ENCODE peak calls at places on chromosomes 12 and 14, in six cellular contexts. One of them, this sample, is unnamed.

GRCh38 chr12:12582895-12583303 is 20.2 kb upstream of the DUSP16 start:
- DNase-seq in H1: no peak
- DNase-seq in K562: no peak
- DNase-seq in GM12892: peak; percentile 41
- DNase-seq in GM12878: peak; percentile 100
- DNase-seq in HepG2: peak; percentile 71
- DNase-seq in this sample: no peak

GRCh38 chr14:73634333-73634833 is 10.4 kb upstream of the DNAL1 start:
- DNase-seq in K562: no peak
- DNase-seq in HepG2: no peak
- DNase-seq in GM12878: no peak
- DNase-seq in GM12892: no peak
- DNase-seq in H1: peak; percentile 93
- DNase-seq in this sample: peak; percentile 22

GRCh38 chr12:33480366-33480765 is 40.7 kb upstream of the SYT10 start:
- DNase-seq in GM12878: no peak
- DNase-seq in K562: no peak
- DNase-seq in GM12892: no peak
- DNase-seq in HepG2: no peak
- DNase-seq in H1: no peak
- DNase-seq in this sample: no peak

GRCh38 chr12:112684742-112685141 is 106.8 kb upstream of the RPH3A start:
- DNase-seq in K562: peak; percentile 6
- DNase-seq in GM12878: no peak
- DNase-seq in GM12892: no peak
- DNase-seq in H1: no peak
- DNase-seq in HepG2: peak; percentile 7
- DNase-seq in this sample: no peak

GRCh38 chr14:94447986-94448808 is 4.4 kb downstream of the SERPINA11 start:
- DNase-seq in GM12892: no peak
- DNase-seq in H1: no peak
- DNase-seq in K562: no peak
- DNase-seq in GM12878: no peak
- DNase-seq in HepG2: no peak
- DNase-seq in this sample: no peak

GRCh38 chr12:126627596-126627995 is 1562.4 kb downstream of the AACS start:
- DNase-seq in K562: no peak
- DNase-seq in GM12892: no peak
- DNase-seq in H1: no peak
- DNase-seq in HepG2: no peak
- DNase-seq in GM12878: no peak
- DNase-seq in this sample: no peak

GRCh38 chr12:51631591-51631990 is 40.6 kb downstream of the SCN8A start:
- DNase-seq in H1: no peak
- DNase-seq in GM12892: no peak
- DNase-seq in K562: peak; percentile 4
- DNase-seq in GM12878: no peak
- DNase-seq in HepG2: no peak
- DNase-seq in this sample: no peak

GRCh38 chr12:130098301-130099005 is 63.8 kb upstream of the FZD10 start:
- DNase-seq in H1: no peak
- DNase-seq in GM12878: no peak
- DNase-seq in HepG2: no peak
- DNase-seq in K562: no peak
- DNase-seq in GM12892: no peak
- DNase-seq in this sample: no peak

GRCh38 chr12:56863789-56864188 is 70.4 kb downstream of the SDR9C7 start:
- DNase-seq in GM12878: no peak
- DNase-seq in HepG2: no peak
- DNase-seq in K562: no peak
- DNase-seq in GM12892: no peak
- DNase-seq in H1: no peak
- DNase-seq in this sample: no peak

GRCh38 chr12:6281081-6281809 is 29.2 kb upstream of the PLEKHG6 start:
- DNase-seq in HepG2: no peak
- DNase-seq in K562: no peak
- DNase-seq in GM12878: no peak
- DNase-seq in H1: no peak
- DNase-seq in GM12892: no peak
- DNase-seq in this sample: no peak

GRCh38 chr12:89092297-89092696 is 260.0 kb downstream of the DUSP6 start:
- DNase-seq in K562: no peak
- DNase-seq in H1: no peak
- DNase-seq in GM12892: no peak
- DNase-seq in GM12878: no peak
- DNase-seq in HepG2: no peak
- DNase-seq in this sample: no peak

GRCh38 chr14:87049886-87050820 is 942.8 kb downstream of the GALC start:
- DNase-seq in K562: no peak
- DNase-seq in GM12892: no peak
- DNase-seq in HepG2: peak; percentile 37
- DNase-seq in H1: peak; percentile 67
- DNase-seq in GM12878: no peak
- DNase-seq in this sample: no peak

GRCh38 chr14:93905623-93906022 is 21.5 kb upstream of the FAM181A start:
- DNase-seq in GM12878: no peak
- DNase-seq in GM12892: no peak
- DNase-seq in HepG2: peak; percentile 92
- DNase-seq in K562: no peak
- DNase-seq in H1: no peak
- DNase-seq in this sample: no peak

GRCh38 chr14:105136401-105137322 is 31.9 kb downstream of the JAG2 start:
- DNase-seq in K562: no peak
- DNase-seq in H1: peak; percentile 45
- DNase-seq in GM12878: no peak
- DNase-seq in GM12892: no peak
- DNase-seq in HepG2: no peak
- DNase-seq in this sample: no peak

GRCh38 chr12:30026621-30027234 is 243.0 kb upstream of the TMTC1 start:
- DNase-seq in GM12878: no peak
- DNase-seq in H1: no peak
- DNase-seq in GM12892: no peak
- DNase-seq in HepG2: no peak
- DNase-seq in K562: no peak
- DNase-seq in this sample: no peak

GRCh38 chr12:117118838-117119591 is 19.8 kb upstream of the TESC start:
- DNase-seq in H1: peak; percentile 61
- DNase-seq in K562: no peak
- DNase-seq in HepG2: peak; percentile 44
- DNase-seq in GM12892: no peak
- DNase-seq in GM12878: no peak
- DNase-seq in this sample: no peak

GRCh38 chr14:52068741-52069616 is at the start of gene NID2:
- DNase-seq in GM12892: no peak
- DNase-seq in K562: no peak
- DNase-seq in GM12878: no peak
- DNase-seq in HepG2: peak; percentile 20
- DNase-seq in H1: peak; percentile 92
- DNase-seq in this sample: peak; percentile 36

GRCh38 chr14:75077794-75078193 is 8.4 kb downstream of the ZC2HC1C start:
- DNase-seq in GM12878: no peak
- DNase-seq in H1: no peak
- DNase-seq in GM12892: no peak
- DNase-seq in HepG2: no peak
- DNase-seq in K562: no peak
- DNase-seq in this sample: no peak

GRCh38 chr14:31410048-31410654 is 10.2 kb downstream of the HEATR5A start:
- DNase-seq in GM12878: no peak
- DNase-seq in GM12892: no peak
- DNase-seq in H1: no peak
- DNase-seq in K562: no peak
- DNase-seq in HepG2: no peak
- DNase-seq in this sample: no peak

GRCh38 chr12:105897311-105897725 is 241.4 kb downstream of the NUAK1 start:
- DNase-seq in GM12892: no peak
- DNase-seq in GM12878: no peak
- DNase-seq in H1: no peak
- DNase-seq in K562: no peak
- DNase-seq in HepG2: no peak
- DNase-seq in this sample: no peak
- TF ChIP-seq TAF1 in GM12892: no peak
- TF ChIP-seq TAF1 in GM12878: no peak
- TF ChIP-seq TAF1 in H1: no peak
- TF ChIP-seq TAF1 in K562: no peak
- TF ChIP-seq TAF1 in HepG2: no peak
- TF ChIP-seq TAF1 in this sample: no peak

GRCh38 chr12:49200882-49201594 is 12.2 kb upstream of the TUBA1A start:
- DNase-seq in GM12892: no peak
- DNase-seq in GM12878: peak; percentile 17
- DNase-seq in K562: peak; percentile 59
- DNase-seq in HepG2: no peak
- DNase-seq in H1: no peak
- DNase-seq in this sample: peak; percentile 30
- TF ChIP-seq POLR2A in GM12892: no peak
- TF ChIP-seq POLR2A in GM12878: no peak
- TF ChIP-seq POLR2A in K562: no peak
- TF ChIP-seq POLR2A in HepG2: no peak
- TF ChIP-seq POLR2A in H1: no peak
- TF ChIP-seq POLR2A in this sample: no peak

DNA sequence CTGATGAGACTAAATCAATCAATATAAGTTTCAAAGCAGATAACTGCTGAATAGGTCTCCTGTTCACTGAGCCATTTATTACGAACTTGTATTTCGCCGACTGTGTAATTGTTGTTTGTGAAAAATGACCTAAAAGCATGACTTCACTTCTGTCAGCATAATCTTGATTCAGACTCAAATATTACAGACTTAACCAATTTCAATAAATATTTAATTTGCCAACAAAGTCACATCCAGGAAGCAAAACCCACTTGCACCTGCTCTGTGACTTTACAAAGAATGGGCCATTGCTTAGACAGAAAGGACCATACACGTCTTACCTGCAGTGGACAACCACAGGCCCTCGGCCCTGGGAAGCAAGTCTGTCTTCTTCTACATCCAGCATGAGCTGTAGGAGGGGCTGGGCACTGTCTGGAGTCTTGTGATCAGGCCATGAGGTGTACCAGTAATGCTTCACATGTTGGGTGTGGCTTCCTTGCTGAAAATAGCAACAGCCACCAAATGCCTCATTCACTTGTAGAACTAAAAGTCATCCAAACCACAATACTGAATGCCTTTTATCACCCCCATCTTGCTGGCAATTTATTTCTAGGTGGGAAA is 23.5 kb upstream of the PTPRB start:
- DNase-seq in GM12878: no peak
- DNase-seq in H1: no peak
- DNase-seq in K562: peak; percentile 95
- DNase-seq in GM12892: no peak
- DNase-seq in HepG2: no peak
- DNase-seq in this sample: no peak
- TF ChIP-seq POLR2AphosphoS5 in GM12878: no peak
- TF ChIP-seq POLR2AphosphoS5 in H1: no peak
- TF ChIP-seq POLR2AphosphoS5 in K562: peak; percentile 67
- TF ChIP-seq POLR2AphosphoS5 in GM12892: no peak
- TF ChIP-seq POLR2AphosphoS5 in HepG2: no peak
- TF ChIP-seq POLR2AphosphoS5 in this sample: no peak

DNA sequence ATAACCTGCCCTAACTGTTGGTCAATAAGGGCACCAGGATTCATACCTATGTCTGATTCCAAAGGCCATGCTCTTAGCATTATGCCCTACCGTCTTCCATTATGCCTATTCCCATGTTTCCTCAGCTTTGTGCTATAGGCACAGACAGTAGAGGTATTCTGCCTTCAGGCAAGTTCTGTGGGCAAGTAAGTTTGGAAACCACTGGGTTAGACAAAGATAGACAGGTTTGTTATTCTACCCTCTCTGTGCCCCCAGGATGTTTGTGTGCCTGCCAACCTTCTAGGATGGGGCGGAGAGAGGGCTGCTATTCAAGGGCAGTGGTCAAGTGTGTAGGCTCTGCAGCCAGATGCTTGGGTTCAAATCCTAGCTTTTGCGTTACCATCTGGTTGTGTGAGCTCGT is 4.6 kb downstream of the RAPGEF3 start:
- DNase-seq in GM12878: no peak
- DNase-seq in GM12892: no peak
- DNase-seq in H1: no peak
- DNase-seq in HepG2: no peak
- DNase-seq in K562: no peak
- DNase-seq in this sample: no peak
- TF ChIP-seq TAF1 in GM12878: no peak
- TF ChIP-seq TAF1 in GM12892: no peak
- TF ChIP-seq TAF1 in H1: no peak
- TF ChIP-seq TAF1 in HepG2: no peak
- TF ChIP-seq TAF1 in K562: no peak
- TF ChIP-seq TAF1 in this sample: no peak